ENCODE peak calls at places on chromosomes 11 and 22, in five cellular contexts. K is NCI-H1092; C is stimulated activated CD4-positive, alpha-beta T cell treated with anti-CD3 and anti-CD28 coated beads, TNF-alpha, amount 100 ng/mL, for 48 hours; A is cerebellum; H is ELR. E is an unnamed sample.
A peak's percentile ranks its signal among the peaks of the same experiment; 100 is the strongest.

GRCh38 chr11:28049338-28050216 is 58.4 kb downstream of the KIF18A start:
- DNase-seq in K (no peak), C (no peak), A (no peak), H (peak; percentile 83), E (no peak)

GRCh38 chr11:2787816-2788750 is 88.3 kb upstream of the KCNQ1OT1 start:
- DNase-seq in K (no peak), C (no peak), A (no peak), H (no peak), E (peak; percentile 60)

GRCh38 chr11:251550-251949 is 14.8 kb downstream of the PSMD13 start:
- DNase-seq in K (no peak), C (no peak), A (no peak), H (no peak), E (peak; percentile 28)

GRCh38 chr11:101336155-101336554 is 206.5 kb upstream of the PGR start:
- DNase-seq in K (no peak), C (no peak), A (no peak), H (no peak), E (no peak)

GRCh38 chr11:96134622-96135021 is 208.4 kb downstream of the MAML2 start:
- DNase-seq in K (no peak), C (no peak), A (no peak), H (no peak), E (no peak)

GRCh38 chr22:41532908-41533825 is 11.1 kb downstream of the POLR3H start:
- DNase-seq in K (peak; percentile 33), C (peak; percentile 46), A (peak; percentile 75), H (peak; percentile 70), E (peak; percentile 95)

GRCh38 chr11:69823641-69824285 is 4.5 kb upstream of the FGF3 start:
- DNase-seq in K (no peak), C (no peak), A (no peak), H (no peak), E (no peak)

GRCh38 chr11:27545946-27546345 is 39.4 kb upstream of the LIN7C start:
- DNase-seq in K (peak; percentile 1), C (no peak), A (no peak), H (no peak), E (no peak)

GRCh38 chr11:34356576-34356917 is 1.3 kb downstream of the ABTB2 start:
- DNase-seq in K (no peak), C (no peak), A (no peak), H (peak; percentile 75), E (peak; percentile 82)

GRCh38 chr11:44943118-44943517 is 7.6 kb downstream of the TP53I11 start:
- DNase-seq in K (peak; percentile 61), C (no peak), A (no peak), H (no peak), E (no peak)

GRCh38 chr22:43891360-43892182 is at the start of gene PNPLA5:
- DNase-seq in K (no peak), C (peak; percentile 16), A (no peak), H (peak; percentile 46), E (peak; percentile 88)

GRCh38 chr11:127485541-127485940 is 485.0 kb upstream of the KIRREL3 start:
- DNase-seq in K (no peak), C (no peak), A (no peak), H (peak; percentile 48), E (no peak)

GRCh38 chr11:11916981-11917399 is 75.2 kb downstream of the USP47 start:
- DNase-seq in K (no peak), C (no peak), A (no peak), H (peak; percentile 78), E (no peak)

GRCh38 chr11:66820921-66821320 is 22.3 kb upstream of the RCE1 start:
- DNase-seq in K (no peak), C (no peak), A (no peak), H (no peak), E (no peak)

GRCh38 chr11:27926981-27927481 is 180.9 kb downstream of the KIF18A start:
- DNase-seq in K (no peak), C (no peak), A (no peak), H (peak; percentile 97), E (no peak)

GRCh38 chr22:30289980-30290313 is 642 bp upstream of the CASTOR1 start:
- DNase-seq in K (no peak), C (no peak), A (no peak), H (no peak), E (no peak)

GRCh38 chr22:27990879-27991278 is 71.8 kb upstream of the PITPNB start:
- DNase-seq in K (no peak), C (no peak), A (no peak), H (peak; percentile 25), E (peak; percentile 95)

GRCh38 chr11:100810146-100810545 is 123.1 kb downstream of the ARHGAP42 start:
- DNase-seq in K (no peak), C (no peak), A (no peak), H (peak; percentile 64), E (no peak)

GRCh38 chr11:132844956-132845355 is 687.3 kb downstream of the OPCML start:
- DNase-seq in K (peak; percentile 26), C (no peak), A (no peak), H (peak; percentile 92), E (no peak)

GRCh38 chr11:73158356-73159051 is 16.4 kb upstream of the FCHSD2 start:
- DNase-seq in K (no peak), C (no peak), A (no peak), H (peak; percentile 51), E (peak; percentile 29)

GRCh38 chr11:57406337-57406904 is 16.0 kb upstream of the PRG2 start:
- DNase-seq in K (no peak), C (peak; percentile 26), A (no peak), H (peak; percentile 42), E (no peak)

GRCh38 chr11:61042961-61043540 is 59.2 kb upstream of the CD5 start:
- DNase-seq in K (no peak), C (no peak), A (no peak), H (no peak), E (no peak)

GRCh38 chr11:123544631-123545375 is 109.6 kb downstream of the SCN3B start:
- DNase-seq in K (peak; percentile 18), C (no peak), A (no peak), H (no peak), E (no peak)

GRCh38 chr11:59214141-59214893 is 1.6 kb upstream of the MPEG1 start:
- DNase-seq in K (no peak), C (no peak), A (no peak), H (no peak), E (no peak)

GRCh38 chr11:35035894-35036408 is 103.0 kb upstream of the CD44 start:
- DNase-seq in K (no peak), C (no peak), A (no peak), H (peak; percentile 96), E (no peak)

GRCh38 chr11:71933141-71933933 is 4.5 kb downstream of the RNF121 start:
- DNase-seq in K (no peak), C (no peak), A (no peak), H (no peak), E (no peak)

GRCh38 chr22:50243704-50244419 is 961 bp downstream of the TUBGCP6 start:
- DNase-seq in K (no peak), C (no peak), A (no peak), H (no peak), E (no peak)

E was measured in endodermal cell.